ENCODE peak calls at places on chromosomes 3 and 15, in seven cellular contexts. O is Ammon's horn; Y is amygdala; V is activated CD4-positive, alpha-beta T cell treated with anti-CD3 and anti-CD28 coated beads, Interleukin-2, amount 50 U/mL, for 1 hour; A is lower leg skin; X is RWPE2; N is NCI-H1105. S is an unnamed sample.

GRCh38 chr15:98405013-98405412 is 243.3 kb upstream of the IGF1R start:
- DNase-seq in O (no peak), Y (no peak), V (no peak), A (no peak), X (no peak), N (no peak), S (no peak)

GRCh38 chr3:122679467-122680291 is 960 bp upstream of the PARP14 start:
- DNase-seq in O (peak), Y (no peak), V (no peak), A (peak), X (no peak), N (peak), S (peak)

GRCh38 chr15:68415501-68416157 is 16.3 kb downstream of the ITGA11 start:
- DNase-seq in O (no peak), Y (no peak), V (no peak), A (no peak), X (peak), N (no peak), S (no peak)

GRCh38 chr15:73873889-73874511 is 636 bp downstream of the TBC1D21 start:
- DNase-seq in O (no peak), Y (no peak), V (no peak), A (no peak), X (no peak), N (no peak), S (no peak)

GRCh38 chr15:85155360-85155759 is 173.7 kb downstream of the PDE8A start:
- DNase-seq in O (no peak), Y (no peak), V (no peak), A (no peak), X (no peak), N (no peak), S (no peak)

GRCh38 chr3:47247131-47248064 is 35.2 kb downstream of the KIF9 start:
- DNase-seq in O (no peak), Y (no peak), V (no peak), A (no peak), X (no peak), N (no peak), S (no peak)

GRCh38 chr3:52779411-52780297 is 2.3 kb downstream of the ITIH1 start:
- DNase-seq in O (no peak), Y (no peak), V (no peak), A (no peak), X (no peak), N (no peak), S (no peak)

GRCh38 chr3:133862161-133862560 is 33.5 kb downstream of the RAB6B start:
- DNase-seq in O (no peak), Y (no peak), V (no peak), A (no peak), X (no peak), N (no peak), S (no peak)

GRCh38 chr3:78880588-78881461 is 887.0 kb downstream of the ROBO1 start:
- DNase-seq in O (peak), Y (no peak), V (no peak), A (no peak), X (no peak), N (no peak), S (no peak)

GRCh38 chr15:41829959-41830646 is 2.2 kb downstream of the JMJD7 start:
- DNase-seq in O (no peak), Y (no peak), V (no peak), A (no peak), X (no peak), N (no peak), S (no peak)

GRCh38 chr3:33211444-33211843 is 7.2 kb downstream of the SUSD5 start:
- DNase-seq in O (no peak), Y (no peak), V (no peak), A (no peak), X (no peak), N (no peak), S (no peak)

GRCh38 chr3:155497930-155498647 is 204.6 kb upstream of the STRIT1 start:
- DNase-seq in O (no peak), Y (no peak), V (no peak), A (no peak), X (no peak), N (no peak), S (no peak)

GRCh38 chr15:67998599-67999122 is 55.5 kb upstream of the PIAS1 start:
- DNase-seq in O (no peak), Y (no peak), V (no peak), A (no peak), X (no peak), N (peak), S (no peak)

GRCh38 chr15:65196637-65197336 is 11.6 kb upstream of the CLPX start:
- DNase-seq in O (no peak), Y (no peak), V (no peak), A (no peak), X (no peak), N (no peak), S (no peak)

GRCh38 chr15:52349062-52349700 is 53.6 kb upstream of the MYO5C start:
- DNase-seq in O (no peak), Y (no peak), V (no peak), A (no peak), X (no peak), N (no peak), S (no peak)

S was measured in activated naive CD4-positive, alpha-beta T cell treated with anti-CD3 and anti-CD28 coated beads, Interleukin-2, amount 50 U/mL, for 16 hours.